ENCODE peak calls at places on chromosomes 2 and 18, in six cellular contexts. One of them, this sample, is unnamed. For H3K4me1, the result is how much of the 10 kb centered on the place peaks cover.

GRCh38 chr18:62939925-62940324 is 224.6 kb downstream of the PHLPP1 start:
- ATAC-seq in GM12878: no peak
- ATAC-seq in HepG2: no peak
- ATAC-seq in upper lobe of left lung: no peak
- ATAC-seq in A549: no peak
- ATAC-seq in K562: no peak
- ATAC-seq in this sample: no peak

GRCh38 chr18:220708-221107 is 47.1 kb downstream of the THOC1 start:
- ATAC-seq in A549: no peak
- ATAC-seq in upper lobe of left lung: no peak
- ATAC-seq in HepG2: no peak
- ATAC-seq in K562: no peak
- ATAC-seq in GM12878: no peak
- ATAC-seq in this sample: no peak

GRCh38 chr2:101305492-101306123 is 2.9 kb downstream of the RNF149 start:
- ATAC-seq in HepG2: no peak
- ATAC-seq in A549: no peak
- ATAC-seq in upper lobe of left lung: no peak
- ATAC-seq in K562: no peak
- ATAC-seq in GM12878: no peak
- ATAC-seq in this sample: no peak

GRCh38 chr18:267380-267687 is 513 bp downstream of the THOC1 start:
- ATAC-seq in K562: peak
- ATAC-seq in GM12878: peak
- ATAC-seq in upper lobe of left lung: no peak
- ATAC-seq in A549: no peak
- ATAC-seq in HepG2: peak
- ATAC-seq in this sample: peak

GRCh38 chr2:196783431-196784094 is 15.9 kb downstream of the GTF3C3 start:
- ATAC-seq in K562: no peak
- ATAC-seq in GM12878: peak
- ATAC-seq in HepG2: no peak
- ATAC-seq in A549: no peak
- ATAC-seq in upper lobe of left lung: no peak
- ATAC-seq in this sample: no peak

GRCh38 chr2:71492112-71492511 is 38.8 kb downstream of the DYSF start:
- ATAC-seq in HepG2: no peak
- ATAC-seq in GM12878: no peak
- ATAC-seq in upper lobe of left lung: peak
- ATAC-seq in K562: no peak
- ATAC-seq in A549: no peak
- ATAC-seq in this sample: peak

GRCh38 chr2:204452464-204453023 is 92.7 kb upstream of the PARD3B start:
- ATAC-seq in A549: peak
- ATAC-seq in GM12878: no peak
- ATAC-seq in HepG2: peak
- ATAC-seq in K562: peak
- ATAC-seq in upper lobe of left lung: peak
- ATAC-seq in this sample: peak

GRCh38 chr2:54966165-54966819 is 84.0 kb downstream of the RTN4 start:
- ATAC-seq in A549: no peak
- ATAC-seq in upper lobe of left lung: no peak
- ATAC-seq in GM12878: no peak
- ATAC-seq in HepG2: no peak
- ATAC-seq in K562: peak
- ATAC-seq in this sample: no peak

GRCh38 chr2:105082107-105082506 is 44.2 kb downstream of the MRPS9 start:
- ATAC-seq in A549: no peak
- ATAC-seq in GM12878: no peak
- ATAC-seq in HepG2: no peak
- ATAC-seq in K562: no peak
- ATAC-seq in upper lobe of left lung: no peak
- ATAC-seq in this sample: no peak

GRCh38 chr18:79616651-79617518 is 62.7 kb upstream of the CTDP1 start:
- ATAC-seq in upper lobe of left lung: no peak
- ATAC-seq in GM12878: no peak
- ATAC-seq in HepG2: no peak
- ATAC-seq in A549: no peak
- ATAC-seq in K562: peak
- ATAC-seq in this sample: no peak

DNA sequence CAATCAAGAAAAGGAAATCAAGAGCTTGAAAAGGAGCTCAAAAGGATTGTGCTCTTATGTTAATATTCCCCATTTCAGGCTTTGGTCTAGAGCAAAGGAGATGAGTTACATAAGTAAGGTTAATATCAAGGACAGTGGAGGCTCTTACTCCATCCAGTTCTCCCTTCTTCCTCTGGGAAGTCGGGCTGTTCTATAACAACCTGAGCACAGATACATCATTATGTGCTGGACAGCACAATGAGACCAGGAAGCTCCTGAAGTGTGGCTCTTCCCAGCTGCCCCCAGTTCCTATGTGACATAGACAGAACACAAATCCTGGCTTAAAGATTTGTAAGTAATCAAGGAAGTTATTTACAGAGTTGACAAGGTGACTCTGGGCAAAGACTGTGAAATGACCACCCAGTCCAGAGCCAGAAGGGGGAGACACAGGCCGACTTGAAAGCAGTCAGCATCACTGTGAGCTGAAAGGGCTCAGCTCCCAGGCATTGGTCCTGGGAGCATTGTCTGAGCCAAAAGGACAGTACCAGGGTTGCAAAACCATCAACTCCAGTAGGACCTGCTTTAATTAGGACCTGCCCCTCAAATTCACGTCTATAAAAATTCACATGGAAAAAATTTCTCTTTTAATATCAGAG is 917.6 kb upstream of the ACVR2A start:
- ATAC-seq in GM12878: peak
- ATAC-seq in K562: no peak
- ATAC-seq in A549: peak
- ATAC-seq in upper lobe of left lung: peak
- ATAC-seq in HepG2: peak
- ATAC-seq in this sample: peak
- TF ChIP-seq CTCF in GM12878: peak
- TF ChIP-seq CTCF in K562: no peak
- TF ChIP-seq CTCF in A549: no peak
- TF ChIP-seq CTCF in upper lobe of left lung: peak
- TF ChIP-seq CTCF in HepG2: peak
- TF ChIP-seq CTCF in this sample: peak

GRCh38 chr2:68862889-68863288 is 8.3 kb downstream of the BMP10 start:
- ATAC-seq in GM12878: no peak
- ATAC-seq in A549: no peak
- ATAC-seq in K562: no peak
- ATAC-seq in upper lobe of left lung: no peak
- ATAC-seq in HepG2: no peak
- ATAC-seq in this sample: no peak
- TF ChIP-seq EP300 in GM12878: no peak
- TF ChIP-seq EP300 in A549: no peak
- TF ChIP-seq EP300 in K562: no peak
- TF ChIP-seq EP300 in upper lobe of left lung: no peak
- TF ChIP-seq EP300 in HepG2: no peak
- TF ChIP-seq EP300 in this sample: no peak

DNA sequence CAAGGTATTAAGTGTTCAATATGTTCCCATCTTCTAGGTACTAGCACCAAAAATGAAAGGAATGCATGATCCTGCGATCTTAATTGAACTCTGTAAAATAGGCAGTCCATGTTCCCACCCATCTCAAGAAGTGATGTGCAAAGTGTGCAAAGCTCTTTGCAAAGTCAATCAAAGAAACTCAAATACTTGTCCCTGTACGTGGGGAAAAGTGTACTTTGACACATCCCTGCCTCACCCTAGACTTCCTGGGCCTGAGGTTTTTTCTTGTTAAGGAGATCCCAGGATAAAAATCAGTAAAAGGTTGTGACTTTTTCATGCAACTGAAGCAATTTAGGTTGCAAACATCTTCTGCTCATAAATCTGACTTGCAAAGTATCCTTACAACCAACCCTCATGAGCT is 25.3 kb downstream of the HNRNPA3 start:
- ATAC-seq in GM12878: no peak
- ATAC-seq in A549: no peak
- ATAC-seq in K562: no peak
- ATAC-seq in upper lobe of left lung: no peak
- ATAC-seq in HepG2: no peak
- ATAC-seq in this sample: no peak
- H3K4me1 ChIP-seq in GM12878: under half
- H3K4me1 ChIP-seq in A549: half or more
- H3K4me1 ChIP-seq in K562: under half
- H3K4me1 ChIP-seq in upper lobe of left lung: half or more
- H3K4me1 ChIP-seq in HepG2: half or more
- H3K4me1 ChIP-seq in this sample: under half

GRCh38 chr2:127634066-127634617 is 11.8 kb upstream of the GPR17 start:
- ATAC-seq in A549: no peak
- ATAC-seq in upper lobe of left lung: no peak
- ATAC-seq in GM12878: no peak
- ATAC-seq in HepG2: no peak
- ATAC-seq in K562: no peak
- ATAC-seq in this sample: no peak
- TF ChIP-seq CTCF in A549: no peak
- TF ChIP-seq CTCF in upper lobe of left lung: no peak
- TF ChIP-seq CTCF in GM12878: no peak
- TF ChIP-seq CTCF in HepG2: no peak
- TF ChIP-seq CTCF in K562: no peak
- TF ChIP-seq CTCF in this sample: no peak

DNA sequence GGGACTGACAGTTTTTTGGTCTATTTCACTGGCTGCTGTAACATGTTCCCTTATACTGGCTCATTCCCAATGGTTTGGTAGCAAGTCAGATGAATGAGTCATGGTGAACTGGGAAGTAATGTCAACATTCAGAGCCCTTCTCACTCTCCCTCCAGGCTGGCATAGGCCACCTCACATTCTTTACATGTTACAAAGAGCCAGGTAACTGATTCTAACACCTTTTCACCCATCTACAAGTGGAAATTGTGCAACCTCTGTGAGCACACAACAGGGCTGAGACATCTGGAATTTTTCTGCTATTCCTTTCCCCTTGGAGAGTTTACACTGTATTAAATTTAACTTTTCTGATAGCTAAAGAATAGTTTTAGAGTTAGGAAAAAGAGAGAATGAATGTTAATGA is 111.3 kb upstream of the TLK1 start:
- ATAC-seq in A549: peak
- ATAC-seq in HepG2: peak
- ATAC-seq in upper lobe of left lung: peak
- ATAC-seq in GM12878: no peak
- ATAC-seq in K562: peak
- ATAC-seq in this sample: peak
- TF ChIP-seq EP300 in A549: no peak
- TF ChIP-seq EP300 in HepG2: no peak
- TF ChIP-seq EP300 in upper lobe of left lung: peak
- TF ChIP-seq EP300 in GM12878: no peak
- TF ChIP-seq EP300 in K562: no peak
- TF ChIP-seq EP300 in this sample: no peak

GRCh38 chr2:64837116-64837704 is 152.0 kb upstream of the SLC1A4 start:
- ATAC-seq in upper lobe of left lung: no peak
- ATAC-seq in A549: peak
- ATAC-seq in GM12878: no peak
- ATAC-seq in K562: peak
- ATAC-seq in HepG2: peak
- ATAC-seq in this sample: no peak
- H3K4me1 ChIP-seq in upper lobe of left lung: under half
- H3K4me1 ChIP-seq in A549: half or more
- H3K4me1 ChIP-seq in GM12878: under half
- H3K4me1 ChIP-seq in K562: under half
- H3K4me1 ChIP-seq in HepG2: half or more
- H3K4me1 ChIP-seq in this sample: under half

This sample was measured in gastroesophageal sphincter.